ENCODE peak calls at places on chromosomes 4 and X, in four cellular contexts. C is mammary epithelial cell, X is right atrium auricular region, N is ovary. S is an unnamed sample. For H3K4me1, the result is how much of the 10 kb centered on the place peaks cover.

GRCh38 chr4:176307591-176307920 is 12.2 kb upstream of the SPCS3 start:
- DNase-seq in C (no peak), X (no peak), N (no peak), S (no peak)

GRCh38 chr4:43425206-43425605 is 532.7 kb downstream of the GRXCR1 start:
- DNase-seq in C (peak), N (no peak), X (no peak), S (no peak)

GRCh38 chr4:94758700-94759399 is 1.1 kb downstream of the BMPR1B start:
- DNase-seq in N (peak), X (no peak), C (peak), S (no peak)

GRCh38 chrX:53441531-53442321 is 7.6 kb upstream of the HSD17B10 start:
- DNase-seq in N (peak), X (peak), C (peak), S (peak)

GRCh38 chr4:82753238-82753637 is 45.4 kb downstream of the SCD5 start:
- DNase-seq in N (no peak), C (peak), X (no peak), S (no peak)

GRCh38 chr4:82217986-82218715 is 155.6 kb downstream of the HNRNPD start:
- DNase-seq in C (no peak), N (no peak), X (no peak), S (no peak)

GRCh38 chrX:5958523-5958922 is 270.1 kb downstream of the NLGN4X start:
- DNase-seq in C (no peak), X (no peak), N (no peak), S (no peak)

GRCh38 chr4:17066972-17067371 is 168.5 kb upstream of the LDB2 start:
- DNase-seq in C (peak), N (no peak), X (no peak), S (no peak)

GRCh38 chr4:166073783-166074182 is 200.7 kb downstream of the TLL1 start:
- DNase-seq in X (no peak), C (no peak), N (no peak), S (no peak)

GRCh38 chrX:143634701-143635442 is 1.0 kb downstream of the SLITRK4 start:
- DNase-seq in N (no peak), C (no peak), X (no peak), S (no peak)

GRCh38 chrX:101263766-101264165 is 27.4 kb downstream of the TAF7L start:
- DNase-seq in X (no peak), N (no peak), C (no peak), S (no peak)

GRCh38 chr4:92791876-92792490 is 488.2 kb downstream of the GRID2 start:
- DNase-seq in X (no peak), N (no peak), C (no peak), S (no peak)

GRCh38 chrX:153722704-153723350 is 1.4 kb downstream of the BCAP31 start:
- DNase-seq in N (no peak), X (no peak), C (peak), S (no peak)

GRCh38 chr4:141912831-141913230 is 276.4 kb downstream of the IL15 start:
- DNase-seq in N (no peak), C (no peak), X (no peak), S (no peak)

GRCh38 chr4:123452585-123452984 is 56.0 kb downstream of the SPRY1 start:
- DNase-seq in X (peak), C (peak), N (no peak), S (no peak)

GRCh38 chr4:101600287-101600686 is 190.2 kb upstream of the BANK1 start:
- DNase-seq in C (peak), X (no peak), N (no peak), S (no peak)

GRCh38 chr4:168710353-168710946 is 213.6 kb downstream of the PALLD start:
- DNase-seq in X (no peak), N (no peak), C (peak), S (no peak)

GRCh38 chr4:100109921-100110320 is 80.3 kb downstream of the DDIT4L start:
- DNase-seq in N (no peak), C (no peak), X (no peak), S (no peak)

GRCh38 chr4:111323496-111323895 is 700.6 kb upstream of the PITX2 start:
- DNase-seq in N (no peak), X (no peak), C (no peak), S (no peak)

GRCh38 chrX:156001001-156001666 is 3.6 kb downstream of the IL9R start:
- DNase-seq in C (no peak), X (no peak), N (no peak), S (no peak)

GRCh38 chr4:8832130-8832930 is 39.3 kb downstream of the HMX1 start:
- DNase-seq in X (peak), N (no peak), C (no peak), S (no peak)

GRCh38 chr4:77327151-77327550 is 170.1 kb downstream of the CCNG2 start:
- DNase-seq in N (no peak), C (no peak), X (no peak), S (no peak)

DNA sequence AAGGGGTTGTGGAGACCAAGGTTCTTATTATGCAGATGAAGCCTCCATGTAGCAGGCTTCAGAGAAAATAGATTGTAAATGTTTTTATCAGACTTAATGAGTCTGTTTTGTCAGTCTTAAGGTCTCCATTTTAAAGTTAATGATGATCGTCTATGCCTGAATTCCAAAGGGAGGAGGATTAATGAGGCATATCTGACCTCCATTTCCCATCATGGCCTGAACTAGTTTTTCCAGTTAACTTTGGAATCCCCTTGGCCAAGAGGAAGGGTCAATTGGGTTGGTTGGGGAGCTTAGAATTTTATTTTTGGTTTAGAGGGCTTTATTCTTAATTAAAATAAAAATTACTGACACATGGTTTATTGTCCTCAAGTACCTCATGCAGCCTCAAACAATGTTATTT is 6.9 kb upstream of the PARM1 start:
- DNase-seq in X (no peak), N (no peak), C (no peak), S (no peak)
- H3K4me1 ChIP-seq in X (under half), N (under half), C (under half), S (under half)

DNA sequence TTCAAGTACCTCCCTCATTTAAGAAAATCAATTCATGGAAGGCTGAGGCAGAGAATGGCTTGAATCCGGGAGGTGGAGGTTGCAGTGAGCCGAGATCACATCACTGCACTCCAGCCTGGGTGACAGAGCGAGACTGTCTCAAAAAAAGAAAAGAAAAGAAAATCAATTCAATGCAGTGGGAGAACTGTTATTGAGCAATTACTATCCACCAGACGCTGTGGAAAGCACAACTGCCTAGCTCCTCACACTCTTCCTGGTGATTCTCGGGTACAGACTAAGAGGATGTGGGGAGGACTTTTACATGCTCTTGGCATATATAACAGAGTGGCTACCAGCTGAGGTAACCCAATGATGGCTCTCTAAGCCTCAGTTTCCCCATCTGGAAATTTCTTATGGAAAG is 2.7 kb upstream of the TMSB4X start:
- DNase-seq in X (no peak), N (no peak), C (no peak), S (no peak)
- H3K4me3 ChIP-seq in X (no peak), N (no peak), C (no peak), S (peak)

GRCh38 chr4:184263910-184264732 is 46.4 kb upstream of the ENPP6 start:
- DNase-seq in N (peak), C (peak), X (peak), S (peak)
- H3K4me1 ChIP-seq in N (under half), C (under half), X (under half), S (under half)

DNA sequence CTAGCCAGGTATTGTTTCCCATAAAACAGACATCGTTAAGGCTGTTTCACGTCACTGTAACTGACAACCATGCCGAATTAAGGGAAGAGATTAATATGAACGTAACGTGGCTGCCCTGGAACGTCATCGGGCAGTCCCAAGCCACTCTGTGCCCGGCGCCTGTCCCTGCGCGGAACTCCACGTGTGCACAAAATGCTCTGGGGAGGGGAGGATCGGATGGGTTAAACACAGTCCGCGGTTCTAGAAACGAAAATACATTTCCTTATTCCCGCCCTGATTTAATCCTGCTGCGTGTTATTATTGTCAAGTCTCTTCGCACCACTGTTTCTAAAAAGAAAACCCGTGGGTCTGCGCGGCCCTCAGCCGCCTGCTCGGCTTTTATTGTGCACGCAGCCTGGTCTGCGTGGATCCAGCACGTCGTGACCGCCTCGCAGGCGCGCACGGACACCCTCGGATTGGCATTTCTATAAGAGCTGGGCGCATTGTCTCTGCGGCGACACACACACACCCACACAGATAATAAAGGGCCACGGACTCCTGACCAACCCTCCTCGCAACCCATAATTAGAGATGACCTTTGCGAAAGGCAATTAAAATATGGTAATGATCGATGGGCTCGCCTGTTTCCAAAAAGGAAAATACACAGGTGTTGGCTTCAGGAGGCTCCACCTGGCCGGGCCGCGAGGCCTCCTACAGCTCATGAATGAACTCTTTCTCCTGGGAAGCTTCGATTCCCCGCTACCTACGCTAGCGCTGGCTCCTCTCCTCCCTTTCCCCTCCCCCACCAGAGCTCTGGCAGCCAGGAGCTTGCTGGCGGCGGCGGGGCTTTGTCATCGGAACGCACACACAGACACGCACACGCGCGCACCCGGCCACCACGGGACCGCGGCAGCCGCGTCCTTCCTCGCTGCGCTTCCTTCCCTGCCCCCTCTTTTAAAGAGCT is 69.8 kb upstream of the BCOR start:
- DNase-seq in N (peak), C (no peak), X (no peak), S (no peak)
- H3K4me3 ChIP-seq in N (peak), C (no peak), X (peak), S (peak)

GRCh38 chrX:13123857-13124345 is 79.5 kb upstream of the FAM9C start:
- DNase-seq in X (no peak), C (no peak), N (no peak), S (no peak)
- H3K4me1 ChIP-seq in X (under half), C (under half), N (under half), S (under half)

DNA sequence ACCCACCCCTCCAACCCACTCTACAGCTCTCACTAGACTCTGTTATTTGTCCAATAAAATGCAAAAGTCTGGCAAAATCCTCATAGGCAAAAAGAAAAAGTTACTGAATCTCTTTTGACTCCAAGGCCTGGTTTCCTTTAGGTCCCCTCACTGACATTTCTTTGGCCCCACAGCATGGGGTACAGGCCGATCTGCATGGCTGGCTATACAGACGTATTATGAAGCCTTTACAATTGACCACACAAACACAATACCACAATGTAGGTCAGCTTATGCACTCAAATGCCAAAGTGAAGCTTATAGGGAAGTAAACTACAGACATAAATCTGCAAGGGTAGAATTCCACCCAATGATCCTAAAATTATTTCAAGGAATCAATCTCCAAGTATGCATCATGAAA is 20.8 kb downstream of the STX18 start:
- DNase-seq in X (no peak), C (no peak), N (no peak), S (no peak)
- H3K4me3 ChIP-seq in X (no peak), C (no peak), N (no peak), S (no peak)

GRCh38 chr4:38512840-38513239 is 151.2 kb upstream of the KLF3 start:
- DNase-seq in X (no peak), C (no peak), N (no peak), S (no peak)

GRCh38 chr4:38511702-38512101 is 152.3 kb upstream of the KLF3 start:
- DNase-seq in N (no peak), C (no peak), X (no peak), S (no peak)

GRCh38 chr4:38510201-38510600 is 153.8 kb upstream of the KLF3 start:
- DNase-seq in N (no peak), X (no peak), C (no peak), S (no peak)

GRCh38 chr4:38514465-38515146 is 149.4 kb upstream of the KLF3 start:
- DNase-seq in X (no peak), C (no peak), N (no peak), S (no peak)

GRCh38 chr4:38509551-38509950 is 154.4 kb upstream of the KLF3 start:
- DNase-seq in C (no peak), X (no peak), N (no peak), S (peak)
- H3K4me1 ChIP-seq in C (under half), X (under half), N (under half), S (under half)

GRCh38 chrX:140504371-140505324 is at the start of gene SOX3:
- DNase-seq in C (no peak), X (no peak), N (no peak), S (no peak)
- H3K4me3 ChIP-seq in C (no peak), X (peak), N (no peak), S (no peak)

DNA sequence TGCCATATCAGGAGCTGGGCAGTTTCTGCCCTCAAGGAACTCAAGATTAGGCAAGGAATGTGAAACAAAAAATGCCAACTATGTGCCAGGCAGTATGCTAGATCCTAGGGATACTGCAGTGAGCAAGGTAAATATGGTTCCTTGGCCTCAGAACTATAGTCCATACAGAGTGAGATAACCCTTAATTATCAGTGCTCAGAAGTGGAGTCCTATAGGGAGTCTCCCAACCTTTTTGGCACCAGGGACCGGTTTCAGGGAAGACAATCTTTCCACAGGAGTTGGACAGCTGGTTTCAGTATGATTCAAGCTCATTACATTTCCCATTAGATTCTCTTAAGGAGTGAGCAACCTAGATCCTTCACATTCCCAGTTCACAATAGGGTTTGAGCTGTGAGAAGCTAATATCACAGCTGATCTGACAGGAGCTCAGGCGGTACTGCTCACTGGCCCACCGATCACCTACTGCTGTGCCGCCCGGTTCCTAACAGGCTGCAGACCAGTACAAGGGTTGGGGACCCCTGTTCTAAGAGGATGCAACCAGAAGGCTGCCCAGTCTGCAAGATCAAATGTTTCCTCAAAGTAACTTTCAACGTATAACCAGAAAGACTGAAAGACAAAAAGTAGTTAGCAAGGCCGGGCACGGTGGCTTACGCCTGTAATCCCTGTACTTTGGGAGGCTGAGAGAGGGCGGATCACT is 1.7 kb upstream of the SRP72 start:
- DNase-seq in N (no peak), C (peak), X (no peak), S (no peak)
- H3K4me1 ChIP-seq in N (under half), C (under half), X (under half), S (under half)